ENCODE peak calls at places on chromosomes 1 and 21, in nine cellular contexts. G is tibial nerve, S is H1, R is IMR-90, Q is esophagus muscularis mucosa, J is uterus, H is body of pancreas, X is adrenal gland, M is Peyer's patch. C is an unnamed sample. For H3K36me3, the result is how much of the 10 kb centered on the place peaks cover.

GRCh38 chr21:14520535-14520934 is 25.6 kb downstream of the SAMSN1 start:
- DNase-seq in G (no peak), Q (no peak), J (no peak), H (no peak), S (no peak), M (no peak), R (no peak), X (no peak), C (no peak)

GRCh38 chr1:36883315-36883949 is 150.9 kb downstream of the GRIK3 start:
- DNase-seq in S (no peak), J (no peak), G (no peak), H (no peak), R (no peak), M (no peak), X (no peak), Q (peak), C (no peak)

GRCh38 chr1:7420098-7420445 is 351.0 kb upstream of the VAMP3 start:
- DNase-seq in X (peak), G (no peak), Q (no peak), R (no peak), M (peak), H (no peak), J (peak), S (no peak), C (no peak)

GRCh38 chr1:59569198-59569597 is 245.6 kb upstream of the HOOK1 start:
- DNase-seq in G (no peak), X (no peak), R (no peak), H (no peak), Q (no peak), M (no peak), J (no peak), S (no peak), C (no peak)

GRCh38 chr1:15355968-15356621 is 53.6 kb upstream of the EFHD2 start:
- DNase-seq in J (no peak), X (peak), R (peak), H (no peak), S (no peak), G (no peak), M (no peak), Q (no peak), C (peak)

GRCh38 chr21:34189506-34189905 is 116.1 kb downstream of the MRPS6 start:
- DNase-seq in H (no peak), Q (no peak), M (no peak), S (no peak), X (no peak), G (no peak), R (no peak), J (no peak), C (no peak)

GRCh38 chr21:43824250-43824882 is 35.0 kb downstream of the RRP1 start:
- DNase-seq in Q (no peak), H (no peak), R (peak), X (peak), M (peak), J (no peak), G (no peak), S (no peak), C (no peak)

GRCh38 chr1:23357112-23357908 is 12.3 kb downstream of the ZNF436 start:
- DNase-seq in J (no peak), M (no peak), S (peak), Q (no peak), G (no peak), X (no peak), R (no peak), H (no peak), C (no peak)

GRCh38 chr1:46403916-46404315 is 9.8 kb downstream of the FAAH start:
- DNase-seq in R (no peak), Q (no peak), J (no peak), M (no peak), H (no peak), G (no peak), S (no peak), X (no peak), C (no peak)

GRCh38 chr1:214386333-214386732 is 105.4 kb downstream of the SMYD2 start:
- DNase-seq in X (peak), G (no peak), S (no peak), R (no peak), M (no peak), J (no peak), Q (no peak), H (no peak), C (no peak)
- H3K36me3 ChIP-seq in X (under half), G (under half), S (under half), R (under half), M (under half), J (under half), Q (half or more), H (under half), C (under half)

GRCh38 chr1:1510912-1511532 is 940 bp upstream of the ATAD3A start:
- DNase-seq in S (peak), H (peak), M (no peak), X (no peak), J (no peak), Q (no peak), R (peak), G (no peak), C (no peak)

GRCh38 chr1:1507305-1507704 is 4.7 kb upstream of the ATAD3A start:
- DNase-seq in G (no peak), M (no peak), J (no peak), R (no peak), Q (no peak), S (no peak), X (no peak), H (no peak), C (no peak)

DNA sequence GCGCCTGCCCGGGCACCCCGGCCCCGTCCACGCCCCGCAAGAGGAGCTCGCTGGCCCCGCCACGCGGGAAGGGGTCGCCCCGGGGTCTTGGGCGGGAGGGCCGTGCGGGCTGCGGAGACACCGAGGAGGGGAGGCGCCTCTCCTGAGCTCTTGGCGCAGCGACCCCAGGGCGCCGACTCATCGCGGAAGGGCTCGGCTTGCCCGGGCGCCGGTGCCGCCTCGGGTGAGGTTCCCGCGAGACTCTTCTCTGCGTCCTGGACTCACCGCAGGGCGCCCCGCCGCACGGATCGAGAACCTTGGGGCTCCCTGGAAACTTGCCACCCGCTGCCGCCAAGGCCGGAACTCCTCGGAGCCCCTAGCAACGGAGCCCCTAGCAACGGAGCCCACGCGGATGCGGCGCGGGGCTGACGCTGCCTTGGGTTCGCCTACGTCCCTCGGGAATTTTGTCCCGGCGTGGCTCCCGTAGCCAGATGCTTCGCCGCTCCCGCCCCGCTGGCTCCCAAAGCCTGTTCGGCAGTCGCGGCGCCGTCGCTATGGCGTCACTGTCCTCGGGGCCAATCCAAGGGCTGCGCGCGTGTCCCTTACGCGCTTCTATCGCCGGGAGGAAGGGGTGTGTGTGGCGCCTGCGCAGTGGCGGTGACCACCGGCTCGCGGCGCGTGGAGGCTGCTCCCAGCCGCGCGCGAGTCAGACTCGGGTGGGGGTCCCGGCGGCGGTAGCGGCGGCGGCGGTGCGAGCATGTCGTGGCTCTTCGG is at the start of gene ATAD3A:
- DNase-seq in J (peak), S (peak), R (peak), Q (peak), X (peak), H (peak), G (peak), M (peak), C (peak)
- TF ChIP-seq POLR2A in J (peak), S (no peak), R (peak), Q (peak), X (peak), H (no peak), G (no peak), M (peak), C (no peak)

DNA sequence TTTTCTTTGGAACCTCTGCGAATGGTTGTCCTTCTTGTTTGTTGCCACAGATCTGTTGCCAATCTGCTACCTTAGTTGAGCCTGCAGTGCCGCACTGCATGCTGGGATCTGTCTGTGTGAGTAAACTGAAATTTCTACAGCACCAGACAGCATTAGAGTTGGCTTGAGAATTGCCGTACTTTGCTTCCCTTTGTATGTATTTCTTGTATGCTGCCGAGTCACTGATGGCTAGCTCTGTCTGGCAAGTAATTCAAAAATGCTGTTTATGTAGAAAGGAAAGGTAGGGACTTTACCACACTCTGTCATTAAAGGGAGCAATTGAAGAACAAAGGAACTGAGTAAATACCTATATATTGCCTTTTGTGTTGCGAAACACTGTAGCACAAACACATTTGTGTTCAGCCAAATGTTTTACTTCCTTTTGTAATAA is 857.4 kb downstream of the USP25 start:
- DNase-seq in X (peak), H (peak), R (peak), J (peak), G (peak), S (no peak), M (no peak), Q (no peak), C (peak)
- H3K27ac ChIP-seq in X (peak), H (peak), R (peak), J (peak), G (peak), S (no peak), M (no peak), Q (peak), C (peak)

GRCh38 chr1:19774180-19774785 is 25.4 kb downstream of the TMCO4 start:
- DNase-seq in H (no peak), M (no peak), G (no peak), J (no peak), X (no peak), S (no peak), Q (no peak), R (no peak), C (no peak)
- H3K36me3 ChIP-seq in H (under half), M (under half), G (under half), J (under half), X (under half), S (under half), Q (half or more), R (under half), C (under half)

C was measured in testis.